ENCODE peak calls at places on chromosomes 13 and 19, in four cellular contexts. One of them, this sample, is unnamed.

GRCh38 chr13:89401209-89401810 is 1730.1 kb downstream of the SLITRK5 start:
- DNase-seq in brain microvascular endothelial cell: peak
- DNase-seq in stimulated activated CD8-positive, alpha-beta memory T cell treated with anti-CD3 and anti-CD28 coated beads, Interleukin-4, amount 100 ng/mL, for 24 hours: no peak
- DNase-seq in H7: no peak
- DNase-seq in this sample: no peak

GRCh38 chr19:2507109-2507508 is 31.2 kb downstream of the GADD45B start:
- DNase-seq in H7: peak
- DNase-seq in stimulated activated CD8-positive, alpha-beta memory T cell treated with anti-CD3 and anti-CD28 coated beads, Interleukin-4, amount 100 ng/mL, for 24 hours: no peak
- DNase-seq in brain microvascular endothelial cell: peak
- DNase-seq in this sample: peak

GRCh38 chr13:44197791-44198770 is 175.5 kb upstream of the SERP2 start:
- DNase-seq in stimulated activated CD8-positive, alpha-beta memory T cell treated with anti-CD3 and anti-CD28 coated beads, Interleukin-4, amount 100 ng/mL, for 24 hours: no peak
- DNase-seq in H7: no peak
- DNase-seq in brain microvascular endothelial cell: peak
- DNase-seq in this sample: no peak

GRCh38 chr13:90443268-90443667 is 904.2 kb upstream of the MIR17HG start:
- DNase-seq in brain microvascular endothelial cell: no peak
- DNase-seq in stimulated activated CD8-positive, alpha-beta memory T cell treated with anti-CD3 and anti-CD28 coated beads, Interleukin-4, amount 100 ng/mL, for 24 hours: no peak
- DNase-seq in H7: no peak
- DNase-seq in this sample: no peak

GRCh38 chr13:113537205-113537604 is 46.7 kb upstream of the DCUN1D2 start:
- DNase-seq in stimulated activated CD8-positive, alpha-beta memory T cell treated with anti-CD3 and anti-CD28 coated beads, Interleukin-4, amount 100 ng/mL, for 24 hours: no peak
- DNase-seq in brain microvascular endothelial cell: no peak
- DNase-seq in H7: peak
- DNase-seq in this sample: no peak

GRCh38 chr13:80438521-80438920 is 97.6 kb upstream of the SPRY2 start:
- DNase-seq in brain microvascular endothelial cell: no peak
- DNase-seq in H7: no peak
- DNase-seq in stimulated activated CD8-positive, alpha-beta memory T cell treated with anti-CD3 and anti-CD28 coated beads, Interleukin-4, amount 100 ng/mL, for 24 hours: no peak
- DNase-seq in this sample: no peak

GRCh38 chr13:31029129-31029528 is 96.7 kb downstream of the TEX26 start:
- DNase-seq in brain microvascular endothelial cell: no peak
- DNase-seq in H7: peak
- DNase-seq in stimulated activated CD8-positive, alpha-beta memory T cell treated with anti-CD3 and anti-CD28 coated beads, Interleukin-4, amount 100 ng/mL, for 24 hours: no peak
- DNase-seq in this sample: no peak

GRCh38 chr19:14542721-14543328 is 13.4 kb downstream of the TECR start:
- DNase-seq in H7: peak
- DNase-seq in stimulated activated CD8-positive, alpha-beta memory T cell treated with anti-CD3 and anti-CD28 coated beads, Interleukin-4, amount 100 ng/mL, for 24 hours: no peak
- DNase-seq in brain microvascular endothelial cell: no peak
- DNase-seq in this sample: peak

GRCh38 chr19:23699521-23699860 is 12.5 kb upstream of the ZNF675 start:
- DNase-seq in brain microvascular endothelial cell: no peak
- DNase-seq in stimulated activated CD8-positive, alpha-beta memory T cell treated with anti-CD3 and anti-CD28 coated beads, Interleukin-4, amount 100 ng/mL, for 24 hours: no peak
- DNase-seq in H7: no peak
- DNase-seq in this sample: no peak

GRCh38 chr13:61128850-61129645 is 286.6 kb downstream of the PCDH20 start:
- DNase-seq in H7: no peak
- DNase-seq in brain microvascular endothelial cell: no peak
- DNase-seq in stimulated activated CD8-positive, alpha-beta memory T cell treated with anti-CD3 and anti-CD28 coated beads, Interleukin-4, amount 100 ng/mL, for 24 hours: no peak
- DNase-seq in this sample: no peak

GRCh38 chr19:36488118-36488815 is 1.1 kb downstream of the ZNF566 start:
- DNase-seq in H7: no peak
- DNase-seq in brain microvascular endothelial cell: no peak
- DNase-seq in stimulated activated CD8-positive, alpha-beta memory T cell treated with anti-CD3 and anti-CD28 coated beads, Interleukin-4, amount 100 ng/mL, for 24 hours: no peak
- DNase-seq in this sample: peak

GRCh38 chr19:51012661-51013190 is 6.8 kb downstream of the KLK10 start:
- DNase-seq in stimulated activated CD8-positive, alpha-beta memory T cell treated with anti-CD3 and anti-CD28 coated beads, Interleukin-4, amount 100 ng/mL, for 24 hours: no peak
- DNase-seq in brain microvascular endothelial cell: no peak
- DNase-seq in H7: no peak
- DNase-seq in this sample: no peak

GRCh38 chr19:54179921-54180452 is 7.0 kb upstream of the TMC4 start:
- DNase-seq in stimulated activated CD8-positive, alpha-beta memory T cell treated with anti-CD3 and anti-CD28 coated beads, Interleukin-4, amount 100 ng/mL, for 24 hours: no peak
- DNase-seq in H7: peak
- DNase-seq in brain microvascular endothelial cell: peak
- DNase-seq in this sample: peak

GRCh38 chr13:44306401-44307192 is 67.0 kb upstream of the SERP2 start:
- DNase-seq in H7: peak
- DNase-seq in brain microvascular endothelial cell: peak
- DNase-seq in stimulated activated CD8-positive, alpha-beta memory T cell treated with anti-CD3 and anti-CD28 coated beads, Interleukin-4, amount 100 ng/mL, for 24 hours: no peak
- DNase-seq in this sample: peak

GRCh38 chr19:2798158-2798685 is 12.9 kb downstream of the THOP1 start:
- DNase-seq in stimulated activated CD8-positive, alpha-beta memory T cell treated with anti-CD3 and anti-CD28 coated beads, Interleukin-4, amount 100 ng/mL, for 24 hours: no peak
- DNase-seq in H7: no peak
- DNase-seq in brain microvascular endothelial cell: no peak
- DNase-seq in this sample: no peak

This sample was measured in HFFc6.